ENCODE peak calls at places on chromosomes 5 and 9, in five cellular contexts. X, V, M, P and O are unnamed samples.

GRCh38 chr9:132878695-132879064 is at the start of gene SPACA9:
- DNase-seq in X (no peak), V (peak), M (peak), P (peak), O (peak)

GRCh38 chr9:122463828-122464632 is 13.7 kb downstream of the OR1J1 start:
- DNase-seq in V (peak), M (no peak), P (peak), X (no peak), O (peak)

GRCh38 chr5:83072946-83073345 is 4.2 kb downstream of the TMEM167A start:
- DNase-seq in P (no peak), V (no peak), X (no peak), M (no peak), O (no peak)

GRCh38 chr5:78660401-78660800 is 11.8 kb upstream of the LHFPL2 start:
- DNase-seq in V (no peak), X (no peak), P (no peak), M (no peak), O (no peak)

GRCh38 chr5:158433634-158434033 is 574.7 kb upstream of the CLINT1 start:
- DNase-seq in M (no peak), P (no peak), X (no peak), V (no peak), O (no peak)

GRCh38 chr5:178206166-178207101 is 2.1 kb downstream of the HNRNPAB start:
- DNase-seq in V (peak), P (peak), X (no peak), M (no peak), O (no peak)

GRCh38 chr9:5764130-5764868 is 68.6 kb downstream of the ERMP1 start:
- DNase-seq in X (no peak), M (no peak), V (no peak), P (no peak), O (no peak)

GRCh38 chr9:36503172-36504153 is 69.2 kb upstream of the MELK start:
- DNase-seq in M (no peak), P (no peak), X (no peak), V (no peak), O (no peak)

GRCh38 chr5:1929108-1929991 is 46.6 kb upstream of the IRX4 start:
- DNase-seq in V (no peak), X (no peak), M (no peak), P (no peak), O (no peak)

GRCh38 chr5:144142030-144142825 is 28.2 kb downstream of the YIPF5 start:
- DNase-seq in M (no peak), X (peak), P (peak), V (peak), O (no peak)

GRCh38 chr5:96175090-96175489 is 213.4 kb upstream of the ELL2 start:
- DNase-seq in M (no peak), P (peak), X (no peak), V (peak), O (no peak)

GRCh38 chr9:134778841-134779411 is 101.7 kb upstream of the FCN2 start:
- DNase-seq in V (peak), X (no peak), P (peak), M (peak), O (no peak)

GRCh38 chr9:96245399-96245798 is 56.6 kb downstream of the HSD17B3 start:
- DNase-seq in V (no peak), X (no peak), M (no peak), P (no peak), O (no peak)

GRCh38 chr9:16627967-16628366 is 242.5 kb downstream of the BNC2 start:
- DNase-seq in X (peak), M (no peak), V (peak), P (peak), O (no peak)

GRCh38 chr9:134638503-134639090 is 3.0 kb upstream of the COL5A1 start:
- DNase-seq in M (no peak), P (no peak), X (no peak), V (no peak), O (no peak)

GRCh38 chr9:89226076-89226475 is 47.5 kb upstream of the SHC3 start:
- DNase-seq in V (peak), P (peak), M (no peak), X (no peak), O (no peak)

GRCh38 chr5:72848474-72849428 is 32.3 kb downstream of the TNPO1 start:
- DNase-seq in M (peak), X (no peak), P (no peak), V (peak), O (peak)

GRCh38 chr5:144352732-144353317 is 182.2 kb downstream of the KCTD16 start:
- DNase-seq in X (no peak), V (no peak), M (no peak), P (no peak), O (no peak)

GRCh38 chr9:8857330-8858249 is 1058.0 kb upstream of the DMAC1 start:
- DNase-seq in X (no peak), M (peak), V (peak), P (peak), O (no peak)

GRCh38 chr5:62144395-62145022 is 161.5 kb upstream of the KIF2A start:
- DNase-seq in M (peak), X (no peak), P (peak), V (no peak), O (no peak)

GRCh38 chr5:16963821-16964220 is 27.7 kb upstream of the MYO10 start:
- DNase-seq in X (no peak), M (no peak), V (no peak), P (no peak), O (no peak)

GRCh38 chr5:9928266-9928750 is 298.2 kb upstream of the TAS2R1 start:
- DNase-seq in V (peak), X (no peak), P (no peak), M (no peak), O (no peak)

GRCh38 chr9:113931140-113931539 is 55.0 kb downstream of the ZNF618 start:
- DNase-seq in P (no peak), V (no peak), M (no peak), X (no peak), O (no peak)
- TF ChIP-seq CTCF in P (no peak), V (no peak), M (no peak), X (no peak), O (no peak)

DNA sequence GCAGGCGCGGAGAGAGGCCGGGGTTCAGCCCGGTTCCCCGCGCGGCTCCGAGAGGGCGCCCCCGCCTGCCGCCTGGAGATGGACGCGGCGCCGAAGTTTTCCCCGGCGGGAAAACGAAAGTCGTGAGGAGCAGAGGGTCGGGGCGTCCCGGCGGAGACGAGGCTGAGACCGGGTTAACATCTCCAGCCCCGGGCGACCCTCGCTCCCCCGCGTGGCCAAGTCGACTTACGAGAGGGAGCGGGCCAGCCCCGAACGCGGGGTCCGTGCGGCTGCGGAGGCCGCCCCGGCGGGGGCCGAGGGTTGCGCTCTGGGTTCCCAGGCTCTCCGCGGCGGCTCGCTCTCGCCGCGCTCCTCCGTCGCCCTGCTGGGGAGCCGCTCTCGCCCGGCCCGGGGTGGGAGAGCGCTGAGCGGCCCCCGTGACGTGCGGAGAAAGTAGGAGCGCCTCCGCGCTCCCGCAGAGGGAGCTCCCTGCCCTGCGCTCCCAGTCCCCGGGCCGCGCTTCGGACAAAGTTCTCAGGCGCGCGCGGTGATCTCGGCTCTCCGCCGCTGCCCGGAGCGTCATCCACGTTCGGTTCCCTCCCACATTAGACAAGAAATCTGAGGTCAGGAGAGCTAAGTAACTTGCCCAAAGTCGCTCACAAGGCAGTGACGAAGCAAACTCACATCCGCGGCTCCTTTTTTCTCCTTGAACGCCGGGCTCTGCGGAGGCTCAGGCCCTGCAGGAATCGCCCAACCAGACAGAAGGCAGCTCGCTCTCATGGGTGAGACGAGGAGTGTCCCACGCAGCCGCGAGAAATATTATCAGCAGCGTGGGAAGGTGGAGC is 1.1 kb upstream of the GCNT4 start:
- DNase-seq in P (peak), M (peak), V (peak), X (no peak), O (peak)
- H3K4me3 ChIP-seq in P (peak), M (peak), V (peak), X (peak), O (peak)

GRCh38 chr5:174327317-174327864 is 281.9 kb downstream of the NSG2 start:
- DNase-seq in P (peak), V (peak), M (peak), X (peak), O (peak)
- TF ChIP-seq CTCF in P (peak), V (peak), M (peak), X (peak), O (no peak)

GRCh38 chr9:113187935-113188595 is 33.0 kb downstream of the FKBP15 start:
- DNase-seq in P (peak), X (peak), M (no peak), V (peak), O (no peak)
- H3K4me3 ChIP-seq in P (peak), X (no peak), M (no peak), V (no peak), O (no peak)

GRCh38 chr9:99824378-99825157 is 2.9 kb downstream of the NR4A3 start:
- DNase-seq in X (no peak), M (peak), V (peak), P (peak), O (peak)
- TF ChIP-seq CTCF in X (peak), M (peak), V (peak), P (peak), O (peak)